ENCODE peak calls at places on chromosome 2, in four cellular contexts. W is A549, N is keratinocyte, F is progenitor cell of endocrine pancreas. H is an unnamed sample.

GRCh38 chr2:193502363-193503035 is 1307.8 kb upstream of the TMEFF2 start:
- DNase-seq in W (no peak), N (no peak), F (peak; percentile 59), H (no peak)

GRCh38 chr2:51068237-51068636 is 36.3 kb upstream of the NRXN1 start:
- DNase-seq in W (no peak), N (no peak), F (no peak), H (no peak)

GRCh38 chr2:96374211-96374951 is 38.8 kb downstream of the NCAPH start:
- DNase-seq in W (no peak), N (no peak), F (no peak), H (no peak)

GRCh38 chr2:69138247-69138754 is 125.3 kb downstream of the ANTXR1 start:
- DNase-seq in W (peak; percentile 37), N (peak; percentile 23), F (no peak), H (no peak)

GRCh38 chr2:145352499-145352898 is 832.6 kb upstream of the ZEB2 start:
- DNase-seq in W (no peak), N (no peak), F (no peak), H (no peak)

GRCh38 chr2:20573611-20574422 is 77.1 kb downstream of the HS1BP3 start:
- DNase-seq in W (no peak), N (no peak), F (no peak), H (no peak)

GRCh38 chr2:9163306-9164111 is 43.1 kb upstream of the ASAP2 start:
- DNase-seq in W (no peak), N (no peak), F (no peak), H (no peak)

GRCh38 chr2:9222246-9222898 is 15.8 kb downstream of the ASAP2 start:
- DNase-seq in W (no peak), N (no peak), F (no peak), H (no peak)

GRCh38 chr2:8885449-8886196 is 48.2 kb upstream of the KIDINS220 start:
- DNase-seq in W (no peak), N (no peak), F (no peak), H (no peak)

GRCh38 chr2:38444247-38444646 is 67.2 kb upstream of the ATL2 start:
- DNase-seq in W (no peak), N (peak; percentile 81), F (no peak), H (no peak)

GRCh38 chr2:10654069-10654468 is 35.7 kb downstream of the NOL10 start:
- DNase-seq in W (no peak), N (peak; percentile 59), F (no peak), H (no peak)

GRCh38 chr2:85680707-85681353 is 12.8 kb upstream of the SFTPB start:
- DNase-seq in W (no peak), N (no peak), F (no peak), H (peak; percentile 36)

GRCh38 chr2:222424281-222424728 is at the start of gene SGPP2:
- DNase-seq in W (no peak), N (no peak), F (peak; percentile 24), H (no peak)

GRCh38 chr2:8217366-8218125 is 464.3 kb upstream of the ID2 start:
- DNase-seq in W (no peak), N (no peak), F (no peak), H (no peak)

GRCh38 chr2:124875627-124876244 is 850.6 kb downstream of the CNTNAP5 start:
- DNase-seq in W (no peak), N (no peak), F (no peak), H (no peak)

GRCh38 chr2:178530625-178531142 is 50.4 kb downstream of the PLEKHA3 start:
- DNase-seq in W (no peak), N (no peak), F (no peak), H (no peak)

GRCh38 chr2:145975406-145975805 is 1455.5 kb upstream of the ZEB2 start:
- DNase-seq in W (no peak), N (no peak), F (no peak), H (no peak)

GRCh38 chr2:98114643-98115355 is 27.8 kb downstream of the VWA3B start:
- DNase-seq in W (no peak), N (no peak), F (no peak), H (no peak)

GRCh38 chr2:118986733-118987132 is 44.7 kb downstream of the MARCO start:
- DNase-seq in W (no peak), N (no peak), F (no peak), H (no peak)

GRCh38 chr2:27832396-27832795 is 57.8 kb downstream of the RBKS start:
- DNase-seq in W (no peak), N (no peak), F (no peak), H (no peak)

GRCh38 chr2:217632036-217632435 is 370.8 kb downstream of the TNS1 start:
- DNase-seq in W (no peak), N (no peak), F (no peak), H (no peak)

GRCh38 chr2:192254444-192254843 is 59.7 kb upstream of the TMEFF2 start:
- DNase-seq in W (no peak), N (no peak), F (no peak), H (no peak)

GRCh38 chr2:204664708-204665121 is 119.4 kb downstream of the PARD3B start:
- DNase-seq in W (peak; percentile 7), N (no peak), F (no peak), H (no peak)

GRCh38 chr2:53755022-53755630 is 12.5 kb upstream of the CHAC2 start:
- DNase-seq in W (no peak), N (no peak), F (no peak), H (no peak)

GRCh38 chr2:36559221-36559942 is 38.6 kb downstream of the FEZ2 start:
- DNase-seq in W (no peak), N (no peak), F (no peak), H (no peak)

GRCh38 chr2:208820289-208820688 is 413.7 kb downstream of the PTH2R start:
- DNase-seq in W (no peak), N (no peak), F (no peak), H (no peak)

GRCh38 chr2:8408560-8409460 is 273.0 kb upstream of the ID2 start:
- DNase-seq in W (no peak), N (no peak), F (no peak), H (no peak)

GRCh38 chr2:158034198-158034831 is 67.4 kb upstream of the UPP2 start:
- DNase-seq in W (peak; percentile 26), N (no peak), F (peak; percentile 27), H (no peak)

GRCh38 chr2:22076512-22076911 is 952.7 kb downstream of the TDRD15 start:
- DNase-seq in W (no peak), N (no peak), F (no peak), H (no peak)

GRCh38 chr2:9656270-9656766 is 25.5 kb upstream of the YWHAQ start:
- DNase-seq in W (peak; percentile 95), N (no peak), F (no peak), H (no peak)

GRCh38 chr2:227057060-227057459 is 106.9 kb downstream of the COL4A4 start:
- DNase-seq in W (no peak), N (no peak), F (no peak), H (no peak)

GRCh38 chr2:237624565-237624964 is 2.8 kb upstream of the LRRFIP1 start:
- DNase-seq in W (no peak), N (no peak), F (no peak), H (no peak)
- TF ChIP-seq CTCF in W (no peak), N (no peak), F (no peak), H (no peak)

GRCh38 chr2:79530443-79530842 is 17.6 kb downstream of the CTNNA2 start:
- DNase-seq in W (no peak), N (no peak), F (no peak), H (no peak)
- TF ChIP-seq CTCF in W (peak; percentile 22), N (no peak), F (peak; percentile 50), H (peak; percentile 58)

DNA sequence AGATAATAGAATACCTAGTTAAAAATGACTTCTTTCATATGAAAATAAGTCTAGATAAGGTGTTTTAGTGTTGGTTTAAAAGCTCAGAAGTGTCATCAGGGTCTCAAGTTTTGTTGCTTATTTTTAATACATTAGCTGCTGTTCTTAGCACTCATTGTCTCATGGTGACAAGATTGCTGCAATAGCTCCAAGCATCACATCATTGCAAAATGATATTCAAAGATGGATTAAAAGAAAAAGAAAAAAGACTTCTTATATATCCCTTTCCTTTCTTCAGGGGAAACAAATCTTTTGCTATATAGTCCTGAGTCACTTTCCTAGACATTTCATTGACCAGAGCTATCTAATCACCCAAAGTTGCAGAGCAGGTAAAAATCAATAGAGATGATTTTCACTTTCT is 386.1 kb downstream of the ARHGAP15 start:
- DNase-seq in W (no peak), N (no peak), F (no peak), H (no peak)
- TF ChIP-seq CTCF in W (no peak), N (no peak), F (no peak), H (no peak)

GRCh38 chr2:74958277-74959105 is at the start of gene POLE4:
- DNase-seq in W (peak; percentile 59), N (peak; percentile 44), F (peak; percentile 81), H (peak; percentile 96)
- TF ChIP-seq CTCF in W (no peak), N (no peak), F (no peak), H (peak; percentile 23)

GRCh38 chr2:241149925-241150659 is at the start of gene PPP1R7:
- DNase-seq in W (peak; percentile 94), N (peak; percentile 66), F (peak; percentile 94), H (peak; percentile 82)
- TF ChIP-seq CTCF in W (no peak), N (no peak), F (no peak), H (peak; percentile 39)

DNA sequence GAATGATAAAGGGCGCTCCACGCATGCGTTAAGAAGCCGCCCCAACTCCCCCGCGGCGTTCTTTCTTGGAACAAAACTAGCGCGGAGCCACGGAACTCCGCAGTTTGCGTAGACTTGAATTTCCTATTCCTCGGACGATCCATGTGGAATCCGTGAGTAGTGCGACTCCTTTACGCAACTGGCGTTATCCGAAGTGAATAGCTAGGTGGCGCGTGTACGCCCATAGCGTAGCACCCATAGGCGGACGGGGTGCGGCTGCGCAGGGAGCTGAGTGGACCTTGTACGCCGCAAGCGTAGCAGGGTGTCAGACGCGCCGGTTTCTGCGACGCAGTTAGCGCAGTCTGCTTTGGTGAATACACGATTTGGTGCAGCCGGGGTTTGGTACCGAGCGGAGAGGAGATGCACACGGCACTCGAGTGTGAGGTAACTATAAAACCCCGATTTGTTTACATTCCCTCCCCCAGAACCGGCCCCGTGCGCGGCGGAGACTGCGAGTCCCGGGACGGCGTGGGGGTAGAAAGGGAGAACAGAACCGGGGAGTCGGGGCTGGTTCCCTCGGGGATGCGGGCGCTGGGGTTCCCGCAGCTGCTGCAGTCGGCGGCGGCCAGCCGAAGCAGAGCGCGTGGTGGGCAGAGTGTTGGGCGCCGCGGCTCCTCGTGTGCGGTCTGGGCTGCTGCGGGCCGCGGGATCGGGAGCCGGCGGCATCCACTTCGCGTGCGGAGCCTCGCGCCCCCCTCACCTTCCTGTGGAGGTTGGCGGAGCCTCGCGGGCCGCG is at the start of gene SLC39A10:
- DNase-seq in W (peak; percentile 77), N (peak; percentile 80), F (peak; percentile 97), H (peak; percentile 97)
- TF ChIP-seq CTCF in W (no peak), N (no peak), F (no peak), H (no peak)

GRCh38 chr2:65722028-65722427 is 289.6 kb upstream of the SPRED2 start:
- DNase-seq in W (no peak), N (no peak), F (peak; percentile 36), H (no peak)
- TF ChIP-seq CTCF in W (no peak), N (peak; percentile 50), F (peak; percentile 66), H (peak; percentile 76)

DNA sequence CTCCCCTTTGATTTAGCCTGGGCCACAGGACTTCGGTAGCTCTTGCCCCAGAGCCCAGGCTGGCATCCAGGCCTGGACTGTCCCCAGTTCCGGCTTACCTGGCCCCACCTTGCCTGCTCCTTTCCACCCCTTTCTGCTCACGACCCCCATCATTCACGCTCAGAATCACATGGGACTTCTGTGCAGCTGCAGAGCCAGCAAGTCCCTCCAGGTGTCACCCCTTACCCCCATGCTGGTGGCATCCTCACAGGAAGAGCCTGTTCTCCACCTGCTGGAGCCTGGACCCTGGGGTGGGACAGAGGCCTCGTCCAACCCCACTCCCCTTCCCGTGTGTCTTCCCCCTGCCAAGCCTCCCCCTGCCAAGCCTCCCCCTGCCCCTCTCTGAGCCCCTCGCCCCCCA is 7.9 kb upstream of the KCNIP3 start:
- DNase-seq in W (no peak), N (no peak), F (no peak), H (no peak)
- TF ChIP-seq CTCF in W (no peak), N (no peak), F (peak; percentile 14), H (no peak)

H was measured in chondrocyte.